ENCODE peak calls at places on chromosomes 13 and 19, in six cellular contexts. One of them, this sample, is unnamed.

GRCh38 chr13:25802579-25802978 is 249.2 kb downstream of the SHISA2 start:
- DNase-seq in NCI-H446: no peak
- DNase-seq in ovary: no peak
- DNase-seq in uterus: no peak
- DNase-seq in NCI-H1092 treated with DMSO at 0.1 percent for 48 hours: no peak
- DNase-seq in stimulated activated CD8-positive, alpha-beta memory T cell treated with anti-CD3 and anti-CD28 coated beads, Interleukin-4, amount 100 ng/mL, for 1 hour: no peak
- DNase-seq in this sample: no peak

GRCh38 chr13:72537782-72538181 is 189.6 kb downstream of the MZT1 start:
- DNase-seq in NCI-H446: no peak
- DNase-seq in ovary: no peak
- DNase-seq in uterus: no peak
- DNase-seq in NCI-H1092 treated with DMSO at 0.1 percent for 48 hours: no peak
- DNase-seq in stimulated activated CD8-positive, alpha-beta memory T cell treated with anti-CD3 and anti-CD28 coated beads, Interleukin-4, amount 100 ng/mL, for 1 hour: no peak
- DNase-seq in this sample: no peak

GRCh38 chr19:11848200-11848593 is 329 bp upstream of the ZNF439 start:
- DNase-seq in NCI-H446: no peak
- DNase-seq in ovary: peak
- DNase-seq in uterus: no peak
- DNase-seq in NCI-H1092 treated with DMSO at 0.1 percent for 48 hours: no peak
- DNase-seq in stimulated activated CD8-positive, alpha-beta memory T cell treated with anti-CD3 and anti-CD28 coated beads, Interleukin-4, amount 100 ng/mL, for 1 hour: no peak
- DNase-seq in this sample: no peak

GRCh38 chr13:78762825-78763224 is 103.9 kb upstream of the OBI1 start:
- DNase-seq in NCI-H446: no peak
- DNase-seq in ovary: no peak
- DNase-seq in uterus: no peak
- DNase-seq in NCI-H1092 treated with DMSO at 0.1 percent for 48 hours: no peak
- DNase-seq in stimulated activated CD8-positive, alpha-beta memory T cell treated with anti-CD3 and anti-CD28 coated beads, Interleukin-4, amount 100 ng/mL, for 1 hour: no peak
- DNase-seq in this sample: no peak

GRCh38 chr19:5691205-5691929 is 1.3 kb downstream of the RPL36 start:
- DNase-seq in NCI-H446: peak
- DNase-seq in ovary: peak
- DNase-seq in uterus: peak
- DNase-seq in NCI-H1092 treated with DMSO at 0.1 percent for 48 hours: peak
- DNase-seq in stimulated activated CD8-positive, alpha-beta memory T cell treated with anti-CD3 and anti-CD28 coated beads, Interleukin-4, amount 100 ng/mL, for 1 hour: no peak
- DNase-seq in this sample: peak

GRCh38 chr19:16319466-16319865 is 5.2 kb upstream of the KLF2 start:
- DNase-seq in NCI-H446: no peak
- DNase-seq in ovary: no peak
- DNase-seq in uterus: no peak
- DNase-seq in NCI-H1092 treated with DMSO at 0.1 percent for 48 hours: no peak
- DNase-seq in stimulated activated CD8-positive, alpha-beta memory T cell treated with anti-CD3 and anti-CD28 coated beads, Interleukin-4, amount 100 ng/mL, for 1 hour: no peak
- DNase-seq in this sample: no peak

GRCh38 chr19:4974855-4975469 is 6.0 kb downstream of the KDM4B start:
- DNase-seq in NCI-H446: no peak
- DNase-seq in ovary: no peak
- DNase-seq in uterus: no peak
- DNase-seq in NCI-H1092 treated with DMSO at 0.1 percent for 48 hours: no peak
- DNase-seq in stimulated activated CD8-positive, alpha-beta memory T cell treated with anti-CD3 and anti-CD28 coated beads, Interleukin-4, amount 100 ng/mL, for 1 hour: no peak
- DNase-seq in this sample: no peak

GRCh38 chr13:109778102-109778542 is 8.3 kb downstream of the IRS2 start:
- DNase-seq in NCI-H446: no peak
- DNase-seq in ovary: no peak
- DNase-seq in uterus: no peak
- DNase-seq in NCI-H1092 treated with DMSO at 0.1 percent for 48 hours: no peak
- DNase-seq in stimulated activated CD8-positive, alpha-beta memory T cell treated with anti-CD3 and anti-CD28 coated beads, Interleukin-4, amount 100 ng/mL, for 1 hour: no peak
- DNase-seq in this sample: peak

GRCh38 chr13:49220035-49220855 is at the start of gene MLNR:
- DNase-seq in NCI-H446: peak
- DNase-seq in ovary: peak
- DNase-seq in uterus: no peak
- DNase-seq in NCI-H1092 treated with DMSO at 0.1 percent for 48 hours: peak
- DNase-seq in stimulated activated CD8-positive, alpha-beta memory T cell treated with anti-CD3 and anti-CD28 coated beads, Interleukin-4, amount 100 ng/mL, for 1 hour: no peak
- DNase-seq in this sample: peak

GRCh38 chr13:111179908-111180756 is 65.0 kb downstream of the ARHGEF7 start:
- DNase-seq in NCI-H446: no peak
- DNase-seq in ovary: no peak
- DNase-seq in uterus: no peak
- DNase-seq in NCI-H1092 treated with DMSO at 0.1 percent for 48 hours: no peak
- DNase-seq in stimulated activated CD8-positive, alpha-beta memory T cell treated with anti-CD3 and anti-CD28 coated beads, Interleukin-4, amount 100 ng/mL, for 1 hour: no peak
- DNase-seq in this sample: no peak

GRCh38 chr19:13074378-13074777 is 28.3 kb downstream of the LYL1 start:
- DNase-seq in NCI-H446: no peak
- DNase-seq in ovary: no peak
- DNase-seq in uterus: no peak
- DNase-seq in NCI-H1092 treated with DMSO at 0.1 percent for 48 hours: no peak
- DNase-seq in stimulated activated CD8-positive, alpha-beta memory T cell treated with anti-CD3 and anti-CD28 coated beads, Interleukin-4, amount 100 ng/mL, for 1 hour: no peak
- DNase-seq in this sample: no peak

GRCh38 chr13:24228852-24229458 is 68.4 kb downstream of the SPATA13 start:
- DNase-seq in NCI-H446: peak
- DNase-seq in ovary: no peak
- DNase-seq in uterus: no peak
- DNase-seq in NCI-H1092 treated with DMSO at 0.1 percent for 48 hours: peak
- DNase-seq in stimulated activated CD8-positive, alpha-beta memory T cell treated with anti-CD3 and anti-CD28 coated beads, Interleukin-4, amount 100 ng/mL, for 1 hour: no peak
- DNase-seq in this sample: peak

GRCh38 chr13:32125221-32125621 is 93.6 kb downstream of the FRY start:
- DNase-seq in NCI-H446: no peak
- DNase-seq in ovary: no peak
- DNase-seq in uterus: peak
- DNase-seq in NCI-H1092 treated with DMSO at 0.1 percent for 48 hours: no peak
- DNase-seq in stimulated activated CD8-positive, alpha-beta memory T cell treated with anti-CD3 and anti-CD28 coated beads, Interleukin-4, amount 100 ng/mL, for 1 hour: no peak
- DNase-seq in this sample: no peak

GRCh38 chr13:99959538-99960230 is 11.9 kb downstream of the ZIC5 start:
- DNase-seq in NCI-H446: no peak
- DNase-seq in ovary: no peak
- DNase-seq in uterus: no peak
- DNase-seq in NCI-H1092 treated with DMSO at 0.1 percent for 48 hours: no peak
- DNase-seq in stimulated activated CD8-positive, alpha-beta memory T cell treated with anti-CD3 and anti-CD28 coated beads, Interleukin-4, amount 100 ng/mL, for 1 hour: no peak
- DNase-seq in this sample: no peak

GRCh38 chr13:66216723-66217122 is 1013.4 kb downstream of the PCDH9 start:
- DNase-seq in NCI-H446: no peak
- DNase-seq in ovary: no peak
- DNase-seq in uterus: no peak
- DNase-seq in NCI-H1092 treated with DMSO at 0.1 percent for 48 hours: no peak
- DNase-seq in stimulated activated CD8-positive, alpha-beta memory T cell treated with anti-CD3 and anti-CD28 coated beads, Interleukin-4, amount 100 ng/mL, for 1 hour: no peak
- DNase-seq in this sample: no peak

GRCh38 chr19:49455729-49456128 is 2.7 kb downstream of the ALDH16A1 start:
- DNase-seq in NCI-H446: no peak
- DNase-seq in ovary: no peak
- DNase-seq in uterus: no peak
- DNase-seq in NCI-H1092 treated with DMSO at 0.1 percent for 48 hours: no peak
- DNase-seq in stimulated activated CD8-positive, alpha-beta memory T cell treated with anti-CD3 and anti-CD28 coated beads, Interleukin-4, amount 100 ng/mL, for 1 hour: no peak
- DNase-seq in this sample: no peak

GRCh38 chr19:40689339-40690049 is 957 bp downstream of the NUMBL start:
- DNase-seq in NCI-H446: no peak
- DNase-seq in ovary: peak
- DNase-seq in uterus: no peak
- DNase-seq in NCI-H1092 treated with DMSO at 0.1 percent for 48 hours: peak
- DNase-seq in stimulated activated CD8-positive, alpha-beta memory T cell treated with anti-CD3 and anti-CD28 coated beads, Interleukin-4, amount 100 ng/mL, for 1 hour: no peak
- DNase-seq in this sample: peak

GRCh38 chr19:51311388-51312257 is at the start of gene IGLON5:
- DNase-seq in NCI-H446: no peak
- DNase-seq in ovary: no peak
- DNase-seq in uterus: no peak
- DNase-seq in NCI-H1092 treated with DMSO at 0.1 percent for 48 hours: no peak
- DNase-seq in stimulated activated CD8-positive, alpha-beta memory T cell treated with anti-CD3 and anti-CD28 coated beads, Interleukin-4, amount 100 ng/mL, for 1 hour: no peak
- DNase-seq in this sample: no peak

GRCh38 chr19:46076951-46077814 is 36.4 kb upstream of the IGFL4 start:
- DNase-seq in NCI-H446: peak
- DNase-seq in ovary: peak
- DNase-seq in uterus: peak
- DNase-seq in NCI-H1092 treated with DMSO at 0.1 percent for 48 hours: peak
- DNase-seq in stimulated activated CD8-positive, alpha-beta memory T cell treated with anti-CD3 and anti-CD28 coated beads, Interleukin-4, amount 100 ng/mL, for 1 hour: no peak
- DNase-seq in this sample: peak

GRCh38 chr13:101415358-101416174 is 742 bp downstream of the NALCN start:
- DNase-seq in NCI-H446: peak
- DNase-seq in ovary: no peak
- DNase-seq in uterus: no peak
- DNase-seq in NCI-H1092 treated with DMSO at 0.1 percent for 48 hours: peak
- DNase-seq in stimulated activated CD8-positive, alpha-beta memory T cell treated with anti-CD3 and anti-CD28 coated beads, Interleukin-4, amount 100 ng/mL, for 1 hour: no peak
- DNase-seq in this sample: no peak

GRCh38 chr13:114226088-114226487 is 8.6 kb upstream of the CDC16 start:
- DNase-seq in NCI-H446: no peak
- DNase-seq in ovary: no peak
- DNase-seq in uterus: no peak
- DNase-seq in NCI-H1092 treated with DMSO at 0.1 percent for 48 hours: no peak
- DNase-seq in stimulated activated CD8-positive, alpha-beta memory T cell treated with anti-CD3 and anti-CD28 coated beads, Interleukin-4, amount 100 ng/mL, for 1 hour: no peak
- DNase-seq in this sample: no peak

GRCh38 chr13:101649490-101650126 is 197.1 kb downstream of the ITGBL1 start:
- DNase-seq in NCI-H446: no peak
- DNase-seq in ovary: no peak
- DNase-seq in uterus: no peak
- DNase-seq in NCI-H1092 treated with DMSO at 0.1 percent for 48 hours: no peak
- DNase-seq in stimulated activated CD8-positive, alpha-beta memory T cell treated with anti-CD3 and anti-CD28 coated beads, Interleukin-4, amount 100 ng/mL, for 1 hour: no peak
- DNase-seq in this sample: no peak

GRCh38 chr19:18612772-18613588 is at the start of gene TMEM59L:
- DNase-seq in NCI-H446: peak
- DNase-seq in ovary: peak
- DNase-seq in uterus: no peak
- DNase-seq in NCI-H1092 treated with DMSO at 0.1 percent for 48 hours: no peak
- DNase-seq in stimulated activated CD8-positive, alpha-beta memory T cell treated with anti-CD3 and anti-CD28 coated beads, Interleukin-4, amount 100 ng/mL, for 1 hour: no peak
- DNase-seq in this sample: peak

GRCh38 chr13:26377038-26377437 is 123.1 kb downstream of the CDK8 start:
- DNase-seq in NCI-H446: no peak
- DNase-seq in ovary: no peak
- DNase-seq in uterus: no peak
- DNase-seq in NCI-H1092 treated with DMSO at 0.1 percent for 48 hours: no peak
- DNase-seq in stimulated activated CD8-positive, alpha-beta memory T cell treated with anti-CD3 and anti-CD28 coated beads, Interleukin-4, amount 100 ng/mL, for 1 hour: no peak
- DNase-seq in this sample: no peak

GRCh38 chr13:40432018-40432978 is 234.1 kb downstream of the FOXO1 start:
- DNase-seq in NCI-H446: peak
- DNase-seq in ovary: no peak
- DNase-seq in uterus: no peak
- DNase-seq in NCI-H1092 treated with DMSO at 0.1 percent for 48 hours: no peak
- DNase-seq in stimulated activated CD8-positive, alpha-beta memory T cell treated with anti-CD3 and anti-CD28 coated beads, Interleukin-4, amount 100 ng/mL, for 1 hour: no peak
- DNase-seq in this sample: no peak

GRCh38 chr13:35475131-35475959 is 1.1 kb downstream of the MAB21L1 start:
- DNase-seq in NCI-H446: no peak
- DNase-seq in ovary: peak
- DNase-seq in uterus: no peak
- DNase-seq in NCI-H1092 treated with DMSO at 0.1 percent for 48 hours: no peak
- DNase-seq in stimulated activated CD8-positive, alpha-beta memory T cell treated with anti-CD3 and anti-CD28 coated beads, Interleukin-4, amount 100 ng/mL, for 1 hour: no peak
- DNase-seq in this sample: no peak

GRCh38 chr13:65836066-65836465 is 1394.1 kb downstream of the PCDH9 start:
- DNase-seq in NCI-H446: no peak
- DNase-seq in ovary: no peak
- DNase-seq in uterus: no peak
- DNase-seq in NCI-H1092 treated with DMSO at 0.1 percent for 48 hours: no peak
- DNase-seq in stimulated activated CD8-positive, alpha-beta memory T cell treated with anti-CD3 and anti-CD28 coated beads, Interleukin-4, amount 100 ng/mL, for 1 hour: no peak
- DNase-seq in this sample: no peak

GRCh38 chr19:12825259-12826131 is 8.9 kb downstream of the RTBDN start:
- DNase-seq in NCI-H446: no peak
- DNase-seq in ovary: no peak
- DNase-seq in uterus: no peak
- DNase-seq in NCI-H1092 treated with DMSO at 0.1 percent for 48 hours: peak
- DNase-seq in stimulated activated CD8-positive, alpha-beta memory T cell treated with anti-CD3 and anti-CD28 coated beads, Interleukin-4, amount 100 ng/mL, for 1 hour: no peak
- DNase-seq in this sample: no peak

GRCh38 chr13:114069376-114070097 is 62.9 kb downstream of the RASA3 start:
- DNase-seq in NCI-H446: no peak
- DNase-seq in ovary: peak
- DNase-seq in uterus: peak
- DNase-seq in NCI-H1092 treated with DMSO at 0.1 percent for 48 hours: no peak
- DNase-seq in stimulated activated CD8-positive, alpha-beta memory T cell treated with anti-CD3 and anti-CD28 coated beads, Interleukin-4, amount 100 ng/mL, for 1 hour: no peak
- DNase-seq in this sample: no peak

GRCh38 chr13:21012211-21012610 is 49.2 kb downstream of the LATS2 start:
- DNase-seq in NCI-H446: no peak
- DNase-seq in ovary: peak
- DNase-seq in uterus: no peak
- DNase-seq in NCI-H1092 treated with DMSO at 0.1 percent for 48 hours: no peak
- DNase-seq in stimulated activated CD8-positive, alpha-beta memory T cell treated with anti-CD3 and anti-CD28 coated beads, Interleukin-4, amount 100 ng/mL, for 1 hour: no peak
- DNase-seq in this sample: no peak

GRCh38 chr19:51821921-51822716 is 27.2 kb downstream of the FPR3 start:
- DNase-seq in NCI-H446: no peak
- DNase-seq in ovary: no peak
- DNase-seq in uterus: no peak
- DNase-seq in NCI-H1092 treated with DMSO at 0.1 percent for 48 hours: no peak
- DNase-seq in stimulated activated CD8-positive, alpha-beta memory T cell treated with anti-CD3 and anti-CD28 coated beads, Interleukin-4, amount 100 ng/mL, for 1 hour: no peak
- DNase-seq in this sample: no peak

GRCh38 chr19:35090160-35090794 is 25.3 kb upstream of the FXYD3 start:
- DNase-seq in NCI-H446: peak
- DNase-seq in ovary: peak
- DNase-seq in uterus: peak
- DNase-seq in NCI-H1092 treated with DMSO at 0.1 percent for 48 hours: peak
- DNase-seq in stimulated activated CD8-positive, alpha-beta memory T cell treated with anti-CD3 and anti-CD28 coated beads, Interleukin-4, amount 100 ng/mL, for 1 hour: no peak
- DNase-seq in this sample: peak

GRCh38 chr13:49936943-49937273 is 768 bp upstream of the SPRYD7 start:
- DNase-seq in NCI-H446: no peak
- DNase-seq in ovary: no peak
- DNase-seq in uterus: no peak
- DNase-seq in NCI-H1092 treated with DMSO at 0.1 percent for 48 hours: no peak
- DNase-seq in stimulated activated CD8-positive, alpha-beta memory T cell treated with anti-CD3 and anti-CD28 coated beads, Interleukin-4, amount 100 ng/mL, for 1 hour: no peak
- DNase-seq in this sample: no peak

This sample was measured in NCI-H1105 treated with DMSO at 0.1 percent for 48 hours.